ENCODE peak calls at places on chromosomes 12 and 14, in five cellular contexts. O is astrocyte of the cerebellum, Y is cardiac muscle cell, C is fibroblast of pulmonary artery, A is ovary. Q is an unnamed sample.

GRCh38 chr14:53925201-53925766 is 31.3 kb downstream of the BMP4 start:
- DNase-seq in O (no peak), C (no peak), A (no peak), Y (no peak), Q (no peak)

GRCh38 chr14:55585854-55586253 is 5.8 kb downstream of the KTN1 start:
- DNase-seq in Y (no peak), O (no peak), A (no peak), C (peak; percentile 49), Q (no peak)

GRCh38 chr14:24414732-24415420 is 14.6 kb downstream of the CBLN3 start:
- DNase-seq in O (no peak), Y (no peak), C (no peak), A (no peak), Q (no peak)

GRCh38 chr12:124915249-124916236 is 1.1 kb upstream of the UBC start:
- DNase-seq in Y (peak; percentile 54), A (no peak), O (no peak), C (peak; percentile 36), Q (no peak)

GRCh38 chr12:14417717-14418116 is 52.2 kb downstream of the ATF7IP start:
- DNase-seq in O (peak; percentile 83), Y (peak; percentile 88), A (no peak), C (peak; percentile 94), Q (peak; percentile 59)

GRCh38 chr12:54929998-54930397 is 54.6 kb downstream of the TESPA1 start:
- DNase-seq in Y (no peak), O (no peak), A (no peak), C (no peak), Q (no peak)

GRCh38 chr12:43501705-43502104 is 50.3 kb downstream of the ADAMTS20 start:
- DNase-seq in C (peak; percentile 50), Y (peak; percentile 16), O (peak; percentile 8), A (no peak), Q (no peak)

GRCh38 chr12:104596128-104596799 is 139.5 kb downstream of the CHST11 start:
- DNase-seq in C (peak; percentile 93), A (no peak), O (peak; percentile 59), Y (no peak), Q (no peak)

GRCh38 chr14:101891471-101891870 is 72.9 kb upstream of the DYNC1H1 start:
- DNase-seq in C (no peak), Y (no peak), O (no peak), A (no peak), Q (no peak)

GRCh38 chr12:82359115-82359478 is 768 bp downstream of the METTL25 start:
- DNase-seq in A (peak; percentile 45), C (no peak), O (no peak), Y (peak; percentile 30), Q (no peak)

GRCh38 chr14:62632771-62633170 is 412.5 kb downstream of the KCNH5 start:
- DNase-seq in Y (no peak), A (no peak), C (no peak), O (no peak), Q (no peak)
- TF ChIP-seq CTCF in Y (no peak), A (no peak), C (no peak), O (no peak), Q (no peak)

DNA sequence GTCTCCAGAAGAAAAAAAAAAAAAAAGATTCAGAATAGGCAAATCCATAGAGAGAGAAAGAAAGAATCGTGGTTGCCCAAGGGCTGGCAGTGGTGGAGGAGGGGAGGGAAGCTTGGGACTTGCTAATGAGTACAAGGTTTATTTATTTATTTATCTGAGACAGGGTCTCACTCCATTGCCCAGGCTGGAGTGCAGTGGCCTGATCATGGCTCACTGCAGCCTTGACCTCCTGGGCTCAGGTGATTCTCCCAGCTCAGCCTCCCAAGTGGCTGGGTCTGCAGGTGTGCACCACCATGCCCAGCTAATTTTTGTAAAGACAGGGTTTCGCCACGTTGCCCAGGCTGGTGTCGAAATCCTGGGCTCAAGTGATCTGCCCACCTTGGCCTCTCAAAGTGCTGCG is 9.7 kb upstream of the TNFRSF1A start:
- DNase-seq in A (no peak), Y (no peak), O (no peak), C (no peak), Q (no peak)
- TF ChIP-seq CTCF in A (no peak), Y (no peak), O (no peak), C (no peak), Q (no peak)

DNA sequence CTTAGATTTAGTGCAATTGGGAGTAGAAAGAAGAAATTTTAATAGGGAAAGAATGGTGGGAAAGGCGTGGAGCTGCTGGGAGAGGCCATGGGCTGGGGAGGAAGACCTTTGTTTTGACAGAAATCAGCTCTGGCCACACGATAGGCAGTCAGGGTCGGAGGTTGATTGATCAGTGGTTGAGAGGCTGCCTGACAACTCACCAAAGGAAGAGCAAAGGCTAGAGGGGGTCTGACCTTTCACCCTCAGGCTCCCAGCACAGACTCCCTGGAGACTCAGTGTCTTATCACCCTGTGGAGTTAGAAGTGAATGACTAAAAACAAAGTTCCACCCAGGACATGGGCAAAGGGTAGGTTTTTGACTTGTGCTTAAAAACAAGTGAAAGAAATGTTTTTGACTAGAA is 18.0 kb upstream of the NKX2-8 start:
- DNase-seq in A (no peak), C (no peak), Y (no peak), O (no peak), Q (no peak)
- TF ChIP-seq CTCF in A (no peak), C (no peak), Y (no peak), O (no peak), Q (no peak)

DNA sequence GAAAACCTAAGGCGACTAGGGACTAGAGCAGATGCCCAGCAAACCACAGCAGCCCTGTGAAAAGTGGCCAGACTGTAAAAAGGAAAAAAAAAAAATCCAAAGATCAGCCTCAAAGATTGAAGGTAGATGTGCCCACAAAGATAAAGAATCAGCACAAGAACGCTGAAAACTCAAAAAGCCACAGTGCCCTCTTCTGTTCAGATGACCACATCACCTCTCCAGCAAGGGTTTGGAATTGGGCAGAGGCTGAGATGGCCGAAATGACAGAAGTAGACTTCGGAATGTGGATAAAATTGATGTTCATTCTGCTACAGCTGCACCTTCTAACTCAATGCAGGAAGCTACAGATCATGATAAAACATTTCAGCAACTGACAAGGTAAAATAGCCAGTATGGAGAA is 154.4 kb downstream of the GPHN start:
- DNase-seq in Y (no peak), C (peak; percentile 52), A (no peak), O (no peak), Q (no peak)
- TF ChIP-seq CTCF in Y (peak; percentile 62), C (peak; percentile 72), A (no peak), O (peak; percentile 27), Q (no peak)

DNA sequence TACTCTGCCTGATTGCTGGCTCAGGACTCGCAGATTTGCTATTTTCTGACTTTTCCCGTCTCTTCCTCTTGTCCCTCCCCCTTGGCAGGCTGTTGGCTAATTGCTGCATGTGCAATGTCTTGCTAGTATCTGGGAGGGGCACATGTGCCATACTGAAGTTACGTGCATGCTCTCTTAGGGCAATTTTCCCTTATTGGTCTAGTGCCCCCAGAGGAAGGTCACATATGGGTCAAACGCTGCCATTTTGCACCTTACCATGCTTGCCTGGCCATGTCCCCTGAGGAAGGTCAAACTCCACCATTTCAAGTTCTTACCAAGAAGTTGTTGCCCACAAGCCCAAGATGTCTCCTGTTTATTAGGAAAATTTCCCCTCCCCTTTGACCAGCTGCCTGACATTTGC is 13.9 kb upstream of the ERC1 start:
- DNase-seq in Y (no peak), O (no peak), A (no peak), C (no peak), Q (no peak)
- TF ChIP-seq CTCF in Y (no peak), O (no peak), A (no peak), C (no peak), Q (no peak)

GRCh38 chr14:21068521-21069387 is 1.4 kb upstream of the ARHGEF40 start:
- DNase-seq in O (no peak), A (peak; percentile 63), Y (peak; percentile 89), C (peak; percentile 67), Q (no peak)

GRCh38 chr14:21069388-21070082 is 569 bp upstream of the ARHGEF40 start:
- DNase-seq in Y (no peak), A (peak; percentile 62), O (no peak), C (peak; percentile 43), Q (no peak)

GRCh38 chr14:21070083-21070609 is at the start of gene ARHGEF40:
- DNase-seq in C (peak; percentile 41), Y (peak; percentile 88), O (no peak), A (peak; percentile 78), Q (no peak)

GRCh38 chr14:21063479-21063878 is 5.9 kb downstream of the RNASE8 start:
- DNase-seq in Y (no peak), A (no peak), O (peak; percentile 70), C (peak; percentile 89), Q (no peak)

DNA sequence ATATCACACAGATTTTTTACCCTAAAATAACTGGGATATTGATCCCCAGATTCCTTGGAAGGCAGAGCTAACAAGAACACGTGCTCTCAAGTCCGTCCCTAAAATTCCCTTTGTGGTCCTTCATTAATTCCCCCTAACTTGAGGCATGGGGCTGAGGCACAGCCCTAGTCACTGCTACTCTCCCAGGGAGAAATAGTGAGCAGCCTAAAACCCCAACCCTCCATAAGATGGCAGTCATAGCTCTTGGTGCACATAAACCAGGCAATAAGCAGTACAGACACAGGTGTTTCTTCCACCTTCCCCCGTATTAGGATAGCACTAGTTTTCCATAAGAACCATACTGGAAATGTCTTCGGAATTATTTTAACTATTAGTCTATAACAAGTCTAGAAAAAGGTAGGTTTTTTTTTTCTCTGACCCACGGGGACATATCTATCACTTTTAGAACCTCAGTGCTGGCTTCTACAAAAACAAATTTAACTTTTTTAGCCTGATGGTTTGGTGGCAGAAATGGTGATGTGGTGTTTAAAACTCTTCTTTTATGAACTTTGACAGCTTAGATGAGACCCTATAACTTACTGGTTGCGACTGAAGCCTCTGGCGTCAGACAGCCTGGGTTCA is 3.1 kb upstream of the ARHGEF40 start:
- DNase-seq in O (no peak), C (no peak), A (no peak), Y (no peak), Q (no peak)
- TF ChIP-seq CTCF in O (peak; percentile 41), C (peak; percentile 32), A (no peak), Y (peak; percentile 27), Q (no peak)

DNA sequence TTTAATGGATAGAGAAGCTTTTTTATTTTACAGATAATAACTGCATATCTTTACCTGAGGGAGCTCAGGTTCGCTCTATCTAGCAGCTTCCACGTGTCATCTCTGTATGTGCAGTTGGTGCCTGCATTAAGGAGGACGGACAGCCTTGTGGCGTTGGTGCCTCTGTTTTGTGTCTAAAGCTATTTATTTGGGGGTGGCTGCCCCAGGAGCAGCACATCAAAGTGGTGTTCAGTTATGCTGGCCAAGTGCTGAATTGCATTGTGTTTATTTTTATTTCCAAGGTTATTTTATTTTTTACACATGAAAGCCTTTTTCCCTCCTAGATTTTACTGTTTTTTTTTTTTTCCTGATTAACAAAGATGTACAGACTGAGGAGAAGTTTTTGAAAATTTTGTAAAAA is 59.7 kb downstream of the RASSF3 start:
- DNase-seq in C (no peak), O (no peak), A (no peak), Y (no peak), Q (no peak)
- TF ChIP-seq CTCF in C (no peak), O (no peak), A (peak; percentile 16), Y (no peak), Q (no peak)

Q was measured in natural killer cell.